ENCODE peak calls at places on chromosomes 1 and 21, in seven cellular contexts. M is GM12878; Y is mucosa of descending colon; V is CD4-positive, CD25-positive, alpha-beta regulatory T cell; E is OCI-LY7; D is left lung; Z is heart right ventricle. N is an unnamed sample.

GRCh38 chr21:39000496-39000895 is 182.8 kb downstream of the PSMG1 start:
- DNase-seq in M (no peak), Y (no peak), V (no peak), E (no peak), D (peak; percentile 64), Z (no peak), N (no peak)

GRCh38 chr1:209625791-209626285 is 26.4 kb downstream of the LAMB3 start:
- DNase-seq in M (no peak), Y (no peak), V (no peak), E (no peak), D (no peak), Z (peak; percentile 26), N (no peak)

GRCh38 chr1:89523597-89524368 is 846 bp upstream of the LRRC8B start:
- DNase-seq in M (no peak), Y (no peak), V (peak; percentile 86), E (peak; percentile 44), D (no peak), Z (no peak), N (peak; percentile 88)

GRCh38 chr1:29921741-29922140 is 685.4 kb downstream of the PTPRU start:
- DNase-seq in M (no peak), Y (no peak), V (no peak), E (no peak), D (no peak), Z (no peak), N (no peak)

GRCh38 chr1:16026723-16027484 is 5.1 kb downstream of the CLCNKA start:
- DNase-seq in M (no peak), Y (no peak), V (no peak), E (no peak), D (no peak), Z (no peak), N (peak; percentile 54)

GRCh38 chr1:48552420-48552819 is 80.4 kb upstream of the SPATA6 start:
- DNase-seq in M (no peak), Y (no peak), V (no peak), E (peak; percentile 20), D (no peak), Z (no peak), N (peak; percentile 64)

GRCh38 chr1:225408249-225408648 is 19.6 kb downstream of the LBR start:
- DNase-seq in M (no peak), Y (no peak), V (no peak), E (no peak), D (no peak), Z (no peak), N (no peak)

GRCh38 chr21:46516068-46516467 is 57.4 kb downstream of the DIP2A start:
- DNase-seq in M (no peak), Y (no peak), V (no peak), E (no peak), D (no peak), Z (no peak), N (no peak)

GRCh38 chr1:983736-984475 is 2.0 kb upstream of the PERM1 start:
- DNase-seq in M (no peak), Y (peak; percentile 59), V (peak; percentile 35), E (peak; percentile 52), D (no peak), Z (peak; percentile 67), N (peak; percentile 70)

GRCh38 chr1:63867429-63868176 is 93.8 kb downstream of the ROR1 start:
- DNase-seq in M (no peak), Y (no peak), V (no peak), E (no peak), D (no peak), Z (no peak), N (no peak)

GRCh38 chr1:152533327-152533938 is 19.2 kb downstream of the CRCT1 start:
- DNase-seq in M (no peak), Y (no peak), V (peak; percentile 39), E (peak; percentile 24), D (no peak), Z (no peak), N (peak; percentile 77)

GRCh38 chr1:104856518-104856917 is 1106.8 kb downstream of the AMY1C start:
- DNase-seq in M (no peak), Y (no peak), V (no peak), E (no peak), D (no peak), Z (no peak), N (no peak)

GRCh38 chr1:16237343-16237830 is 404 bp upstream of the CPLANE2 start:
- DNase-seq in M (no peak), Y (no peak), V (no peak), E (no peak), D (no peak), Z (no peak), N (peak; percentile 50)

GRCh38 chr1:185316163-185317033 is 645 bp downstream of the IVNS1ABP start:
- DNase-seq in M (peak; percentile 45), Y (peak; percentile 97), V (peak; percentile 92), E (peak; percentile 85), D (peak; percentile 97), Z (peak; percentile 97), N (peak; percentile 94)

GRCh38 chr1:41439234-41439633 is 45.2 kb downstream of the EDN2 start:
- DNase-seq in M (no peak), Y (no peak), V (no peak), E (no peak), D (no peak), Z (no peak), N (no peak)

GRCh38 chr21:36396971-36397370 is 11.8 kb downstream of the CHAF1B start:
- DNase-seq in M (no peak), Y (no peak), V (no peak), E (no peak), D (no peak), Z (no peak), N (no peak)

GRCh38 chr1:56644941-56645662 is at the start of gene PRKAA2:
- DNase-seq in M (no peak), Y (peak; percentile 60), V (no peak), E (no peak), D (no peak), Z (peak; percentile 63), N (no peak)

GRCh38 chr21:27688773-27689172 is 721.9 kb upstream of the ADAMTS5 start:
- DNase-seq in M (no peak), Y (no peak), V (no peak), E (no peak), D (no peak), Z (no peak), N (no peak)

GRCh38 chr1:24201941-24202440 is 14.9 kb upstream of the IFNLR1 start:
- DNase-seq in M (no peak), Y (peak; percentile 65), V (peak; percentile 57), E (peak; percentile 63), D (peak; percentile 73), Z (peak; percentile 44), N (peak; percentile 80)

GRCh38 chr1:22201023-22201422 is 58.1 kb upstream of the WNT4 start:
- DNase-seq in M (no peak), Y (no peak), V (no peak), E (no peak), D (no peak), Z (no peak), N (no peak)

GRCh38 chr1:6350416-6351088 is 43.0 kb downstream of the ACOT7 start:
- DNase-seq in M (no peak), Y (peak; percentile 65), V (no peak), E (no peak), D (peak; percentile 83), Z (peak; percentile 82), N (no peak)

GRCh38 chr21:25639167-25639921 is at the start of gene JAM2:
- DNase-seq in M (no peak), Y (peak; percentile 54), V (peak; percentile 39), E (peak; percentile 56), D (peak; percentile 39), Z (peak; percentile 58), N (peak; percentile 66)
- H3K4me1 ChIP-seq in M (peaks cover 13% of the 10 kb centered on the region), Y (no peaks in the 10 kb centered on the region), V (peaks cover 20% of the 10 kb centered on the region), E (peaks cover 19% of the 10 kb centered on the region), D (peaks cover 10% of the 10 kb centered on the region), Z (peaks cover 13% of the 10 kb centered on the region), N (peaks cover 27% of the 10 kb centered on the region)

GRCh38 chr1:17550684-17551584 is 11.4 kb downstream of the ARHGEF10L start:
- DNase-seq in M (no peak), Y (no peak), V (no peak), E (no peak), D (no peak), Z (no peak), N (no peak)

GRCh38 chr1:17554966-17555365 is 15.5 kb downstream of the ARHGEF10L start:
- DNase-seq in M (no peak), Y (no peak), V (no peak), E (no peak), D (no peak), Z (no peak), N (no peak)

GRCh38 chr1:17553970-17554369 is 14.5 kb downstream of the ARHGEF10L start:
- DNase-seq in M (peak; percentile 9), Y (no peak), V (no peak), E (no peak), D (no peak), Z (no peak), N (no peak)

GRCh38 chr1:17549384-17549783 is 9.9 kb downstream of the ARHGEF10L start:
- DNase-seq in M (no peak), Y (no peak), V (no peak), E (no peak), D (no peak), Z (no peak), N (no peak)

GRCh38 chr1:17551755-17552234 is 12.3 kb downstream of the ARHGEF10L start:
- DNase-seq in M (no peak), Y (no peak), V (no peak), E (no peak), D (no peak), Z (no peak), N (no peak)
- H3K4me1 ChIP-seq in M (no peaks in the 10 kb centered on the region), Y (peaks cover 25% of the 10 kb centered on the region), V (no peaks in the 10 kb centered on the region), E (no peaks in the 10 kb centered on the region), D (no peaks in the 10 kb centered on the region), Z (peaks cover 16% of the 10 kb centered on the region), N (no peaks in the 10 kb centered on the region)

GRCh38 chr1:162210171-162210570 is 140.7 kb downstream of the NOS1AP start:
- DNase-seq in M (no peak), Y (no peak), V (no peak), E (no peak), D (no peak), Z (no peak), N (no peak)
- H3K4me1 ChIP-seq in M (no peaks in the 10 kb centered on the region), Y (peaks cover 27% of the 10 kb centered on the region), V (no peaks in the 10 kb centered on the region), E (no peaks in the 10 kb centered on the region), D (peaks cover 19% of the 10 kb centered on the region), Z (peaks cover 4% of the 10 kb centered on the region), N (no peaks in the 10 kb centered on the region)

GRCh38 chr1:64892576-64893573 is 73.5 kb downstream of the JAK1 start:
- DNase-seq in M (no peak), Y (no peak), V (no peak), E (no peak), D (peak; percentile 45), Z (no peak), N (no peak)

GRCh38 chr1:64890699-64891439 is 75.5 kb downstream of the JAK1 start:
- DNase-seq in M (no peak), Y (no peak), V (no peak), E (no peak), D (no peak), Z (no peak), N (no peak)

GRCh38 chr1:64894438-64895196 is 71.7 kb downstream of the JAK1 start:
- DNase-seq in M (no peak), Y (no peak), V (no peak), E (no peak), D (no peak), Z (no peak), N (no peak)

GRCh38 chr1:64893921-64894320 is 72.4 kb downstream of the JAK1 start:
- DNase-seq in M (no peak), Y (no peak), V (no peak), E (no peak), D (no peak), Z (no peak), N (no peak)

DNA sequence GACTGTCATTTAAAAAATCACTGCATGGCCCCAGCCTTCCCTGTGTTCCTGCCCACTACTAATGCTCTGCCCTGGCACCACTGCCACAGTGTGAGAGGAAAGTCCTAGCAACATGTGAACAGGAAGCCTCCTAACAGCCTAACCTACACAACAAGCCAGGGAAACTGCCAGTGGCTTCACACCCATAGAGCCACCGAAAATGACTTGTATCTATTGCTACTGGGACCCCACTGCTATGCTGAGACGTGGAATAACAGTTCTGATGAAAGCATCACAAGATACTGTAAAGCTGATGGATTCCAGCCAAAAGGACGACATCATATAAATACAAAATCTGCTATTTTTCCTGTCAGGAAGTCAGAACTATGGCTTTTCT is 74.9 kb downstream of the JAK1 start:
- DNase-seq in M (no peak), Y (no peak), V (peak; percentile 11), E (no peak), D (no peak), Z (no peak), N (no peak)
- H3K4me1 ChIP-seq in M (peaks cover 45% of the 10 kb centered on the region), Y (peaks cover 8% of the 10 kb centered on the region), V (peaks cover 79% of the 10 kb centered on the region), E (peaks cover 41% of the 10 kb centered on the region), D (peaks cover 36% of the 10 kb centered on the region), Z (peaks cover 53% of the 10 kb centered on the region), N (peaks cover 16% of the 10 kb centered on the region)

N was measured in Karpas-422.